ENCODE peak calls at places on chromosomes 12 and 14, in seven cellular contexts. One of them, this sample, is unnamed. For H3K4me1, the result is how much of the 10 kb centered on the place peaks cover.

GRCh38 chr12:115752913-115753726 is 524.4 kb downstream of the MED13L start:
- DNase-seq in esophagus squamous epithelium: no peak
- DNase-seq in H9: peak
- DNase-seq in OCI-LY7: peak
- DNase-seq in astrocyte: peak
- DNase-seq in stomach: peak
- DNase-seq in PC-9: no peak
- DNase-seq in this sample: peak

GRCh38 chr12:50753232-50753769 is 10.6 kb upstream of the ATF1 start:
- DNase-seq in esophagus squamous epithelium: no peak
- DNase-seq in H9: peak
- DNase-seq in OCI-LY7: no peak
- DNase-seq in astrocyte: no peak
- DNase-seq in stomach: no peak
- DNase-seq in PC-9: no peak
- DNase-seq in this sample: no peak

GRCh38 chr12:45285717-45286116 is 69.8 kb downstream of the ANO6 start:
- DNase-seq in esophagus squamous epithelium: no peak
- DNase-seq in H9: peak
- DNase-seq in OCI-LY7: no peak
- DNase-seq in astrocyte: no peak
- DNase-seq in stomach: no peak
- DNase-seq in PC-9: no peak
- DNase-seq in this sample: no peak

GRCh38 chr14:100223332-100224171 is 15.4 kb upstream of the YY1 start:
- DNase-seq in esophagus squamous epithelium: no peak
- DNase-seq in H9: no peak
- DNase-seq in OCI-LY7: no peak
- DNase-seq in astrocyte: no peak
- DNase-seq in stomach: no peak
- DNase-seq in PC-9: no peak
- DNase-seq in this sample: peak

GRCh38 chr14:52003324-52003723 is 14.0 kb downstream of the RTRAF start:
- DNase-seq in esophagus squamous epithelium: no peak
- DNase-seq in H9: no peak
- DNase-seq in OCI-LY7: no peak
- DNase-seq in astrocyte: peak
- DNase-seq in stomach: no peak
- DNase-seq in PC-9: no peak
- DNase-seq in this sample: no peak

GRCh38 chr12:91483471-91483985 is 300.9 kb upstream of the DCN start:
- DNase-seq in esophagus squamous epithelium: no peak
- DNase-seq in H9: no peak
- DNase-seq in OCI-LY7: no peak
- DNase-seq in astrocyte: peak
- DNase-seq in stomach: no peak
- DNase-seq in PC-9: no peak
- DNase-seq in this sample: no peak

GRCh38 chr14:105072892-105073719 is 7.9 kb upstream of the GPR132 start:
- DNase-seq in esophagus squamous epithelium: no peak
- DNase-seq in H9: peak
- DNase-seq in OCI-LY7: no peak
- DNase-seq in astrocyte: no peak
- DNase-seq in stomach: no peak
- DNase-seq in PC-9: no peak
- DNase-seq in this sample: no peak

GRCh38 chr12:88235183-88235833 is 93.2 kb downstream of the TMTC3 start:
- DNase-seq in esophagus squamous epithelium: no peak
- DNase-seq in H9: no peak
- DNase-seq in OCI-LY7: no peak
- DNase-seq in astrocyte: no peak
- DNase-seq in stomach: no peak
- DNase-seq in PC-9: no peak
- DNase-seq in this sample: no peak

GRCh38 chr12:53060721-53061276 is 10.9 kb downstream of the TNS2 start:
- DNase-seq in esophagus squamous epithelium: no peak
- DNase-seq in H9: no peak
- DNase-seq in OCI-LY7: no peak
- DNase-seq in astrocyte: no peak
- DNase-seq in stomach: peak
- DNase-seq in PC-9: no peak
- DNase-seq in this sample: no peak

GRCh38 chr12:115599251-115599811 is 678.2 kb downstream of the MED13L start:
- DNase-seq in esophagus squamous epithelium: no peak
- DNase-seq in H9: peak
- DNase-seq in OCI-LY7: no peak
- DNase-seq in astrocyte: peak
- DNase-seq in stomach: no peak
- DNase-seq in PC-9: no peak
- DNase-seq in this sample: no peak

GRCh38 chr12:57611116-57611809 is at the start of gene ARHGEF25:
- DNase-seq in esophagus squamous epithelium: no peak
- DNase-seq in H9: peak
- DNase-seq in OCI-LY7: no peak
- DNase-seq in astrocyte: no peak
- DNase-seq in stomach: peak
- DNase-seq in PC-9: peak
- DNase-seq in this sample: no peak

GRCh38 chr12:105076098-105076497 is 8.2 kb downstream of the ALDH1L2 start:
- DNase-seq in esophagus squamous epithelium: no peak
- DNase-seq in H9: no peak
- DNase-seq in OCI-LY7: no peak
- DNase-seq in astrocyte: peak
- DNase-seq in stomach: no peak
- DNase-seq in PC-9: no peak
- DNase-seq in this sample: no peak

GRCh38 chr12:22538336-22538735 is 6.0 kb downstream of the C2CD5 start:
- DNase-seq in esophagus squamous epithelium: no peak
- DNase-seq in H9: no peak
- DNase-seq in OCI-LY7: no peak
- DNase-seq in astrocyte: peak
- DNase-seq in stomach: no peak
- DNase-seq in PC-9: no peak
- DNase-seq in this sample: no peak

GRCh38 chr12:21940972-21941521 is at the start of gene ABCC9:
- DNase-seq in esophagus squamous epithelium: no peak
- DNase-seq in H9: peak
- DNase-seq in OCI-LY7: no peak
- DNase-seq in astrocyte: peak
- DNase-seq in stomach: peak
- DNase-seq in PC-9: no peak
- DNase-seq in this sample: peak

GRCh38 chr12:52081263-52081733 is 1.8 kb downstream of the SMIM41 start:
- DNase-seq in esophagus squamous epithelium: no peak
- DNase-seq in H9: no peak
- DNase-seq in OCI-LY7: peak
- DNase-seq in astrocyte: no peak
- DNase-seq in stomach: no peak
- DNase-seq in PC-9: no peak
- DNase-seq in this sample: no peak

GRCh38 chr14:22131749-22132476 is 457.1 kb downstream of the DAD1 start:
- DNase-seq in esophagus squamous epithelium: no peak
- DNase-seq in H9: peak
- DNase-seq in OCI-LY7: peak
- DNase-seq in astrocyte: no peak
- DNase-seq in stomach: no peak
- DNase-seq in PC-9: no peak
- DNase-seq in this sample: no peak

GRCh38 chr12:11765421-11765816 is 115.9 kb downstream of the ETV6 start:
- DNase-seq in esophagus squamous epithelium: no peak
- DNase-seq in H9: no peak
- DNase-seq in OCI-LY7: no peak
- DNase-seq in astrocyte: peak
- DNase-seq in stomach: no peak
- DNase-seq in PC-9: no peak
- DNase-seq in this sample: no peak

GRCh38 chr14:21024668-21025373 is at the start of gene NDRG2:
- DNase-seq in esophagus squamous epithelium: no peak
- DNase-seq in H9: peak
- DNase-seq in OCI-LY7: no peak
- DNase-seq in astrocyte: no peak
- DNase-seq in stomach: peak
- DNase-seq in PC-9: peak
- DNase-seq in this sample: no peak

GRCh38 chr14:92597873-92598548 is 84.4 kb downstream of the RIN3 start:
- DNase-seq in esophagus squamous epithelium: no peak
- DNase-seq in H9: no peak
- DNase-seq in OCI-LY7: no peak
- DNase-seq in astrocyte: no peak
- DNase-seq in stomach: no peak
- DNase-seq in PC-9: no peak
- DNase-seq in this sample: no peak

GRCh38 chr12:84807249-84807648 is 105.3 kb downstream of the SLC6A15 start:
- DNase-seq in esophagus squamous epithelium: no peak
- DNase-seq in H9: no peak
- DNase-seq in OCI-LY7: no peak
- DNase-seq in astrocyte: peak
- DNase-seq in stomach: no peak
- DNase-seq in PC-9: no peak
- DNase-seq in this sample: no peak

GRCh38 chr12:91074068-91074819 is 16.4 kb upstream of the KERA start:
- DNase-seq in esophagus squamous epithelium: no peak
- DNase-seq in H9: no peak
- DNase-seq in OCI-LY7: no peak
- DNase-seq in astrocyte: peak
- DNase-seq in stomach: no peak
- DNase-seq in PC-9: no peak
- DNase-seq in this sample: no peak

DNA sequence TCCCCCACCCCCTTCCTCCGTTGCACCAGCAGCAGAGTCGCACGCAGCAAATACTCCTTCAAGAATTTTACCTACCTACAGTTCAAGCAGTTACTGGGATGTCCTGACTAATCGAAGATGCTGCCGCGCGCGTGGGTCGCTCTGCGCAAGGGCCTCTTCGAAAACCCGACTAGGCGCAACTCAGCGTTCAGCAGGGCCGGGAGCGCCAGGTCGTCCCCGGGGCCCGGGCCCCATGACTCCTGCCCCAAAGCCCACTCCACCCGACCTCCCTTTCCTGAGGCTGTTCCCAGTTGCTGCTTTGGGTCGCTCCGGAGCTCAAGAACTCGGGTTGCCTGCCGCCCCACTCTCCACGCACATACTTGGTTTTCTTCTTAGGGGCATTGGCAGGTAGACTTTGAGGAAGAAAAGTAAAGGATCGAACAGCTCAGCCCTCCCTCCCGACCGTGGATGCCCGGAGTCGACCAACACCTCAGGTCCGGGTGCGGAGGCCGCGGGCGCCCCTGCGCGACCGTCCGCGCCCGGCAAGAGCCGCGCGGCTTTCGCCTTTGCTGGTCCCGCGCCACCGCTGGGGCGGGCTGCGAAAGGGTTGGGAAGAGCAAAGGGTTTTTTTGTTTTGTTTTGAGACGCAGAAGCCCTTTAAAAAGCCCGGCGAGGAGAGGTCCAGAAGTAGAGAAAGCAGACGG is 1.9 kb downstream of the BMP4 start:
- DNase-seq in esophagus squamous epithelium: no peak
- DNase-seq in H9: no peak
- DNase-seq in OCI-LY7: no peak
- DNase-seq in astrocyte: peak
- DNase-seq in stomach: no peak
- DNase-seq in PC-9: peak
- DNase-seq in this sample: no peak
- TF ChIP-seq CTCF in esophagus squamous epithelium: no peak
- TF ChIP-seq CTCF in H9: no peak
- TF ChIP-seq CTCF in OCI-LY7: no peak
- TF ChIP-seq CTCF in astrocyte: no peak
- TF ChIP-seq CTCF in stomach: no peak
- TF ChIP-seq CTCF in PC-9: no peak
- TF ChIP-seq CTCF in this sample: peak

GRCh38 chr12:94622475-94622874 is 27.9 kb downstream of the TMCC3 start:
- DNase-seq in esophagus squamous epithelium: no peak
- DNase-seq in H9: no peak
- DNase-seq in OCI-LY7: no peak
- DNase-seq in astrocyte: peak
- DNase-seq in stomach: no peak
- DNase-seq in PC-9: no peak
- DNase-seq in this sample: peak
- H3K4me1 ChIP-seq in esophagus squamous epithelium: under half
- H3K4me1 ChIP-seq in H9: under half
- H3K4me1 ChIP-seq in OCI-LY7: under half
- H3K4me1 ChIP-seq in astrocyte: under half
- H3K4me1 ChIP-seq in stomach: under half
- H3K4me1 ChIP-seq in PC-9: under half
- H3K4me1 ChIP-seq in this sample: under half

GRCh38 chr14:78181270-78181669 is 11.1 kb downstream of the NRXN3 start:
- DNase-seq in esophagus squamous epithelium: no peak
- DNase-seq in H9: no peak
- DNase-seq in OCI-LY7: no peak
- DNase-seq in astrocyte: no peak
- DNase-seq in stomach: no peak
- DNase-seq in PC-9: no peak
- DNase-seq in this sample: no peak

GRCh38 chr14:78184151-78184550 is 14.0 kb downstream of the NRXN3 start:
- DNase-seq in esophagus squamous epithelium: no peak
- DNase-seq in H9: no peak
- DNase-seq in OCI-LY7: no peak
- DNase-seq in astrocyte: no peak
- DNase-seq in stomach: no peak
- DNase-seq in PC-9: no peak
- DNase-seq in this sample: no peak

GRCh38 chr14:78178971-78179370 is 8.8 kb downstream of the NRXN3 start:
- DNase-seq in esophagus squamous epithelium: no peak
- DNase-seq in H9: no peak
- DNase-seq in OCI-LY7: no peak
- DNase-seq in astrocyte: no peak
- DNase-seq in stomach: no peak
- DNase-seq in PC-9: no peak
- DNase-seq in this sample: no peak

GRCh38 chr14:78178071-78178470 is 7.9 kb downstream of the NRXN3 start:
- DNase-seq in esophagus squamous epithelium: no peak
- DNase-seq in H9: no peak
- DNase-seq in OCI-LY7: no peak
- DNase-seq in astrocyte: no peak
- DNase-seq in stomach: no peak
- DNase-seq in PC-9: no peak
- DNase-seq in this sample: no peak

DNA sequence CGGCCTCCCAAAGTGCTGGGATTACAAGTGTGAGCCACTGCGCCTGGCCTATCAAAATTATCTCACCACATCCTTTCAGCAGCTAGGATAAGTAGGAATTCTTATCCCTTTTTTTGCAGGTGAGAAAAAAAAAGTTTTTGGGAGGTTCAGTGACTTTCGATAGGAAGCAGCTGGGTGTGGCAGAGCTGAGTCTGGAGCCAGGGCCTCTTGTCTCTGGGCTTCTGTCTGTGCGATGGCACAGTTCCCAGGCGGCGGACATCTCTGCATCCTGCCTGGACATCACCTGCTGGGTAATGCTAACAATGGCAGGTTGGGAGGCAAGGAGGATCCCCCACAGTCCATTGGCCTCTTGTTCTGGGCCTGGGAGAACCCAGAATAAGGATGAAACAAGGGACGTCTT is 12.5 kb downstream of the NRXN3 start:
- DNase-seq in esophagus squamous epithelium: no peak
- DNase-seq in H9: no peak
- DNase-seq in OCI-LY7: no peak
- DNase-seq in astrocyte: no peak
- DNase-seq in stomach: no peak
- DNase-seq in PC-9: no peak
- DNase-seq in this sample: no peak
- H3K27ac ChIP-seq in esophagus squamous epithelium: no peak
- H3K27ac ChIP-seq in H9: no peak
- H3K27ac ChIP-seq in OCI-LY7: no peak
- H3K27ac ChIP-seq in astrocyte: no peak
- H3K27ac ChIP-seq in stomach: no peak
- H3K27ac ChIP-seq in PC-9: no peak
- H3K27ac ChIP-seq in this sample: no peak

GRCh38 chr12:30201301-30202160 is 417.8 kb upstream of the TMTC1 start:
- DNase-seq in esophagus squamous epithelium: no peak
- DNase-seq in H9: peak
- DNase-seq in OCI-LY7: no peak
- DNase-seq in astrocyte: no peak
- DNase-seq in stomach: peak
- DNase-seq in PC-9: no peak
- DNase-seq in this sample: no peak
- TF ChIP-seq CTCF in esophagus squamous epithelium: no peak
- TF ChIP-seq CTCF in H9: no peak
- TF ChIP-seq CTCF in OCI-LY7: no peak
- TF ChIP-seq CTCF in astrocyte: no peak
- TF ChIP-seq CTCF in stomach: no peak
- TF ChIP-seq CTCF in PC-9: no peak
- TF ChIP-seq CTCF in this sample: no peak

This sample was measured in foreskin keratinocyte.